ENCODE peak calls at places on chromosome X, in six cellular contexts. One of them, this sample, is unnamed.

GRCh38 chrX:133670394-133670793 is 255.1 kb upstream of the GPC4 start:
- DNase-seq in left ventricle myocardium inferior: no peak
- DNase-seq in WERI-Rb-1: no peak
- DNase-seq in neural progenitor cell: peak; percentile 35
- DNase-seq in GM23248: peak; percentile 43
- DNase-seq in PC-3: peak; percentile 72
- DNase-seq in this sample: no peak

GRCh38 chrX:80876877-80877276 is 67.2 kb upstream of the BRWD3 start:
- DNase-seq in left ventricle myocardium inferior: no peak
- DNase-seq in WERI-Rb-1: no peak
- DNase-seq in neural progenitor cell: peak; percentile 11
- DNase-seq in GM23248: peak; percentile 38
- DNase-seq in PC-3: peak; percentile 56
- DNase-seq in this sample: no peak

GRCh38 chrX:103776586-103776985 is at the start of gene PLP1:
- DNase-seq in left ventricle myocardium inferior: no peak
- DNase-seq in WERI-Rb-1: no peak
- DNase-seq in neural progenitor cell: peak; percentile 61
- DNase-seq in GM23248: no peak
- DNase-seq in PC-3: no peak
- DNase-seq in this sample: no peak

GRCh38 chrX:143633530-143634372 is 2.1 kb downstream of the SLITRK4 start:
- DNase-seq in left ventricle myocardium inferior: no peak
- DNase-seq in WERI-Rb-1: no peak
- DNase-seq in neural progenitor cell: peak; percentile 46
- DNase-seq in GM23248: no peak
- DNase-seq in PC-3: peak; percentile 17
- DNase-seq in this sample: no peak

GRCh38 chrX:57933321-57933720 is 23.1 kb upstream of the ZXDA start:
- DNase-seq in left ventricle myocardium inferior: no peak
- DNase-seq in WERI-Rb-1: no peak
- DNase-seq in neural progenitor cell: no peak
- DNase-seq in GM23248: peak; percentile 4
- DNase-seq in PC-3: no peak
- DNase-seq in this sample: no peak

GRCh38 chrX:103442536-103442901 is 66.2 kb downstream of the BEX3 start:
- DNase-seq in left ventricle myocardium inferior: no peak
- DNase-seq in WERI-Rb-1: no peak
- DNase-seq in neural progenitor cell: no peak
- DNase-seq in GM23248: peak; percentile 47
- DNase-seq in PC-3: no peak
- DNase-seq in this sample: no peak

GRCh38 chrX:41022579-41022978 is 62.7 kb upstream of the USP9X start:
- DNase-seq in left ventricle myocardium inferior: no peak
- DNase-seq in WERI-Rb-1: no peak
- DNase-seq in neural progenitor cell: no peak
- DNase-seq in GM23248: peak; percentile 47
- DNase-seq in PC-3: peak; percentile 90
- DNase-seq in this sample: no peak

GRCh38 chrX:55253528-55253927 is 11.2 kb downstream of the PAGE3 start:
- DNase-seq in left ventricle myocardium inferior: no peak
- DNase-seq in WERI-Rb-1: no peak
- DNase-seq in neural progenitor cell: no peak
- DNase-seq in GM23248: no peak
- DNase-seq in PC-3: no peak
- DNase-seq in this sample: no peak

GRCh38 chrX:16604300-16604699 is 45.7 kb upstream of the S100G start:
- DNase-seq in left ventricle myocardium inferior: no peak
- DNase-seq in WERI-Rb-1: no peak
- DNase-seq in neural progenitor cell: no peak
- DNase-seq in GM23248: no peak
- DNase-seq in PC-3: no peak
- DNase-seq in this sample: no peak

DNA sequence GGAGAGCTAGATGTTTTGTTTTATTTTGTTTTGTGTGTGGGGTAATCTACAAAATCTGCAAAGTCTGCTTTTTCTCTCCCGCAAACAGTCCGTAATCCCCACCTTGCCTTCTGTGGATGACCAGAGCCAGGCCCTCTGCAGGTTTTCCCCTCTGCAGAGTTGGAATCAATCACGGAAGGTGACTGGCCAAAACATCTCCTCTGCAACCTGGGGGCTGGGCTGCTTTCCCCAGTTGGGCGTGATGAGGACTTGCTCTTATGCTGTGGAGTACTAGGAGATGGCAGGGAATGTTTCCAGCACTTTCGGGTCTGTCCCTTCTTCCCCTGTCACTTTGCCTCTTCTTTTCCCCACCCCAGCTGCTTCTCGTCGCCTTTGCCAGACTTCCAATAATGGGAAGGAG is 1.1 kb downstream of the TMEM35A start:
- DNase-seq in left ventricle myocardium inferior: no peak
- DNase-seq in WERI-Rb-1: peak; percentile 17
- DNase-seq in neural progenitor cell: peak; percentile 10
- DNase-seq in GM23248: no peak
- DNase-seq in PC-3: no peak
- DNase-seq in this sample: no peak
- H3K4me3 ChIP-seq in left ventricle myocardium inferior: peak overlapping the region; percentile 52
- H3K4me3 ChIP-seq in WERI-Rb-1: peak overlapping the region; percentile 53
- H3K4me3 ChIP-seq in neural progenitor cell: peak overlapping the region; percentile 79
- H3K4me3 ChIP-seq in GM23248: no peak overlapping the region
- H3K4me3 ChIP-seq in PC-3: no peak overlapping the region
- H3K4me3 ChIP-seq in this sample: peak overlapping the region; percentile 38

GRCh38 chrX:12987340-12987739 is 12.4 kb downstream of the TMSB4X start:
- DNase-seq in left ventricle myocardium inferior: no peak
- DNase-seq in WERI-Rb-1: no peak
- DNase-seq in neural progenitor cell: no peak
- DNase-seq in GM23248: no peak
- DNase-seq in PC-3: no peak
- DNase-seq in this sample: no peak
- H3K4me3 ChIP-seq in left ventricle myocardium inferior: no peak overlapping the region
- H3K4me3 ChIP-seq in WERI-Rb-1: no peak overlapping the region
- H3K4me3 ChIP-seq in neural progenitor cell: no peak overlapping the region
- H3K4me3 ChIP-seq in GM23248: no peak overlapping the region
- H3K4me3 ChIP-seq in PC-3: no peak overlapping the region
- H3K4me3 ChIP-seq in this sample: no peak overlapping the region

DNA sequence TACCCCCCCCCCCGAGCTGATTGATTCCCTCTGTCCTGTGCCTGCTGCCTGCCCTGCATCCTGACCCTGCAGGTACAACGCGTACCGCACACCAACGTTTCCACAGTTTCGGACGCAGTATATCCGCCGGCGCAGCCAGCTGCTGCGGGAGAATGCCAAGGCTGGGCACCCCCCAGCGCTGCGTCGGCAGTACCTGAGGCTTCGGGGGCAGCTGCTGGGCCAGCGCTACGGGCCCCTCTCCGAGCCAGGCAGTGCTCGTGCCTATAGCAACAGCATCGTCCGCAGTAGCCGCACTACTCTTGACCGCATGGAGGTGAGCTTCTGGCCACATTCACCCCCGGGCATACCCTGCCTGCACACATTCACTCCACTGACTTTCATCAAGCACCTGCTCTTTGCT is 1.4 kb downstream of the WDR13 start:
- DNase-seq in left ventricle myocardium inferior: no peak
- DNase-seq in WERI-Rb-1: no peak
- DNase-seq in neural progenitor cell: no peak
- DNase-seq in GM23248: no peak
- DNase-seq in PC-3: no peak
- DNase-seq in this sample: no peak
- H3K4me3 ChIP-seq in left ventricle myocardium inferior: peak overlapping the region; percentile 74
- H3K4me3 ChIP-seq in WERI-Rb-1: no peak overlapping the region
- H3K4me3 ChIP-seq in neural progenitor cell: no peak overlapping the region
- H3K4me3 ChIP-seq in GM23248: peak overlapping the region; percentile 82
- H3K4me3 ChIP-seq in PC-3: peak overlapping the region; percentile 82
- H3K4me3 ChIP-seq in this sample: peak overlapping the region; percentile 67

DNA sequence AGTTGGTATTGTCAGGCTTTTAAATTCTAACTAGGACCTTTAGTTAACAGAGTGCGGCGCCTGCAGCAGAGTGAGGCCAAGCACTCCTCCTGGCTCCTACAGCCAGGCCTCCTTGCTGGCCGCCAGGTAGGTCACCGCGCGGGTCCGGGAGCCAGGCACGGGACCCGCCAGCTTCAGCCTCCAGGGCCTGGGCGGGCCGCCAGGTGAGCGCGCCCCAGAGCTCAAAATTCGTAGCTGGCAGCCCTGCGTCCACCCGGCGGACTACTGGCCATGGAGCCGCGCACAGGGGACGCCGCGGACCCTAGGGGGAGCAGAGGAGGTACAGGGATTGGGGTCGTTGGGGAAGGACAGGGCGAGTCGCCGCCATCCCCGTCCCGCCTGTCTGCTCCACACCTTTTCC is at the start of gene MAGIX:
- DNase-seq in left ventricle myocardium inferior: no peak
- DNase-seq in WERI-Rb-1: no peak
- DNase-seq in neural progenitor cell: no peak
- DNase-seq in GM23248: no peak
- DNase-seq in PC-3: peak; percentile 30
- DNase-seq in this sample: no peak
- H3K4me3 ChIP-seq in left ventricle myocardium inferior: peak within 1 kb of the TSS; percentile 64
- H3K4me3 ChIP-seq in WERI-Rb-1: peak within 1 kb of the TSS; percentile 36
- H3K4me3 ChIP-seq in neural progenitor cell: peak within 1 kb of the TSS; percentile 41
- H3K4me3 ChIP-seq in GM23248: peak within 1 kb of the TSS; percentile 61
- H3K4me3 ChIP-seq in PC-3: peak within 1 kb of the TSS; percentile 69
- H3K4me3 ChIP-seq in this sample: peak within 1 kb of the TSS; percentile 63

DNA sequence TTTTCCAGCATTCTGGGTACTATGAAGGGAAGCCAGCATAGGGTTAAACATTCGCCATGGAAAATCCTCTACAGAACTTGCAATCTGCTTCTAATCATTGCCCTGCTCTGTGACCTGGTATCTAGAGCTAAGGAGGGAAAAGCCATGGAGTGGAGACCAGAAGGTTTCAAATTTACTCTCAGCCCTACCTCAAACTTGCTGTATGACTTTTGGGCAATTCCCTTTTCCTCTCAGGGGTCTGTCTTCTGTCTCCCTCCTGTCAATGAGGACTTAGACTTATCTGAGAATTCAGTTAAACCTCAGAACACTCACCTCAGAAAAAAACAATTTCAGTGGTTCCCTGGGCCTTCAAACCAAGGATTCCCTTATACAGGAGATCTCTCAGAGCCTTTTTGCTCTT is 29.1 kb downstream of the ARHGEF9 start:
- DNase-seq in left ventricle myocardium inferior: no peak
- DNase-seq in WERI-Rb-1: no peak
- DNase-seq in neural progenitor cell: no peak
- DNase-seq in GM23248: no peak
- DNase-seq in PC-3: no peak
- DNase-seq in this sample: no peak
- H3K4me3 ChIP-seq in left ventricle myocardium inferior: no peak overlapping the region
- H3K4me3 ChIP-seq in WERI-Rb-1: peak overlapping the region; percentile 33
- H3K4me3 ChIP-seq in neural progenitor cell: no peak overlapping the region
- H3K4me3 ChIP-seq in GM23248: peak overlapping the region; percentile 93
- H3K4me3 ChIP-seq in PC-3: peak overlapping the region; percentile 92
- H3K4me3 ChIP-seq in this sample: no peak overlapping the region